ENCODE peak calls at places on chromosomes 11 and 22, in ten cellular contexts. One of them, this sample, is unnamed.

GRCh38 chr11:30245621-30246020 is 14.8 kb downstream of the FSHB start:
- DNase-seq in aorta: no peak
- DNase-seq in brain microvascular endothelial cell: peak; percentile 59
- DNase-seq in kidney epithelial cell: no peak
- DNase-seq in colonic mucosa: no peak
- DNase-seq in ovary: no peak
- DNase-seq in dorsolateral prefrontal cortex: no peak
- DNase-seq in heart right ventricle: no peak
- DNase-seq in MG63: no peak
- DNase-seq in Peyer's patch: no peak
- DNase-seq in this sample: no peak

GRCh38 chr11:62324738-62325556 is 12.3 kb upstream of the ASRGL1 start:
- DNase-seq in aorta: no peak
- DNase-seq in brain microvascular endothelial cell: peak; percentile 27
- DNase-seq in kidney epithelial cell: no peak
- DNase-seq in colonic mucosa: peak; percentile 40
- DNase-seq in ovary: no peak
- DNase-seq in dorsolateral prefrontal cortex: no peak
- DNase-seq in heart right ventricle: peak; percentile 52
- DNase-seq in MG63: peak; percentile 45
- DNase-seq in Peyer's patch: peak; percentile 23
- DNase-seq in this sample: no peak

GRCh38 chr11:20672575-20672974 is 3.2 kb downstream of the NELL1 start:
- DNase-seq in aorta: no peak
- DNase-seq in brain microvascular endothelial cell: no peak
- DNase-seq in kidney epithelial cell: no peak
- DNase-seq in colonic mucosa: no peak
- DNase-seq in ovary: no peak
- DNase-seq in dorsolateral prefrontal cortex: no peak
- DNase-seq in heart right ventricle: no peak
- DNase-seq in MG63: no peak
- DNase-seq in Peyer's patch: no peak
- DNase-seq in this sample: no peak

GRCh38 chr11:47994417-47994816 is 14.1 kb downstream of the PTPRJ start:
- DNase-seq in aorta: peak; percentile 24
- DNase-seq in brain microvascular endothelial cell: no peak
- DNase-seq in kidney epithelial cell: no peak
- DNase-seq in colonic mucosa: no peak
- DNase-seq in ovary: no peak
- DNase-seq in dorsolateral prefrontal cortex: no peak
- DNase-seq in heart right ventricle: no peak
- DNase-seq in MG63: no peak
- DNase-seq in Peyer's patch: no peak
- DNase-seq in this sample: no peak

GRCh38 chr22:37538590-37539357 is 19.6 kb upstream of the CARD10 start:
- DNase-seq in aorta: peak; percentile 98
- DNase-seq in brain microvascular endothelial cell: peak; percentile 92
- DNase-seq in kidney epithelial cell: peak; percentile 70
- DNase-seq in colonic mucosa: peak; percentile 96
- DNase-seq in ovary: peak; percentile 94
- DNase-seq in dorsolateral prefrontal cortex: peak; percentile 93
- DNase-seq in heart right ventricle: peak; percentile 96
- DNase-seq in MG63: peak; percentile 88
- DNase-seq in Peyer's patch: peak; percentile 88
- DNase-seq in this sample: peak; percentile 93

GRCh38 chr22:26580240-26580962 is 9.5 kb downstream of the TPST2 start:
- DNase-seq in aorta: no peak
- DNase-seq in brain microvascular endothelial cell: no peak
- DNase-seq in kidney epithelial cell: no peak
- DNase-seq in colonic mucosa: no peak
- DNase-seq in ovary: no peak
- DNase-seq in dorsolateral prefrontal cortex: no peak
- DNase-seq in heart right ventricle: no peak
- DNase-seq in MG63: no peak
- DNase-seq in Peyer's patch: no peak
- DNase-seq in this sample: no peak

GRCh38 chr11:9276571-9276970 is 11.4 kb upstream of the DENND5A start:
- DNase-seq in aorta: peak; percentile 54
- DNase-seq in brain microvascular endothelial cell: no peak
- DNase-seq in kidney epithelial cell: no peak
- DNase-seq in colonic mucosa: peak; percentile 7
- DNase-seq in ovary: no peak
- DNase-seq in dorsolateral prefrontal cortex: no peak
- DNase-seq in heart right ventricle: no peak
- DNase-seq in MG63: no peak
- DNase-seq in Peyer's patch: no peak
- DNase-seq in this sample: no peak

GRCh38 chr22:36768616-36769015 is 7.3 kb downstream of the IFT27 start:
- DNase-seq in aorta: no peak
- DNase-seq in brain microvascular endothelial cell: no peak
- DNase-seq in kidney epithelial cell: no peak
- DNase-seq in colonic mucosa: no peak
- DNase-seq in ovary: no peak
- DNase-seq in dorsolateral prefrontal cortex: no peak
- DNase-seq in heart right ventricle: no peak
- DNase-seq in MG63: no peak
- DNase-seq in Peyer's patch: no peak
- DNase-seq in this sample: no peak

GRCh38 chr22:48579035-48579914 is 1248.4 kb downstream of the BRD1 start:
- DNase-seq in aorta: no peak
- DNase-seq in brain microvascular endothelial cell: no peak
- DNase-seq in kidney epithelial cell: no peak
- DNase-seq in colonic mucosa: no peak
- DNase-seq in ovary: no peak
- DNase-seq in dorsolateral prefrontal cortex: no peak
- DNase-seq in heart right ventricle: no peak
- DNase-seq in MG63: peak; percentile 37
- DNase-seq in Peyer's patch: no peak
- DNase-seq in this sample: peak; percentile 74

GRCh38 chr22:27997538-27997937 is 78.5 kb upstream of the PITPNB start:
- DNase-seq in aorta: peak; percentile 63
- DNase-seq in brain microvascular endothelial cell: peak; percentile 43
- DNase-seq in kidney epithelial cell: no peak
- DNase-seq in colonic mucosa: no peak
- DNase-seq in ovary: no peak
- DNase-seq in dorsolateral prefrontal cortex: peak; percentile 6
- DNase-seq in heart right ventricle: no peak
- DNase-seq in MG63: no peak
- DNase-seq in Peyer's patch: no peak
- DNase-seq in this sample: no peak

GRCh38 chr11:67022341-67022933 is 497 bp upstream of the SYT12 start:
- DNase-seq in aorta: peak; percentile 90
- DNase-seq in brain microvascular endothelial cell: peak; percentile 40
- DNase-seq in kidney epithelial cell: peak; percentile 63
- DNase-seq in colonic mucosa: peak; percentile 55
- DNase-seq in ovary: peak; percentile 60
- DNase-seq in dorsolateral prefrontal cortex: no peak
- DNase-seq in heart right ventricle: no peak
- DNase-seq in MG63: peak; percentile 66
- DNase-seq in Peyer's patch: no peak
- DNase-seq in this sample: peak; percentile 8

GRCh38 chr11:128467610-128468041 is 119.7 kb downstream of the ETS1 start:
- DNase-seq in aorta: peak; percentile 83
- DNase-seq in brain microvascular endothelial cell: peak; percentile 100
- DNase-seq in kidney epithelial cell: peak; percentile 100
- DNase-seq in colonic mucosa: no peak
- DNase-seq in ovary: no peak
- DNase-seq in dorsolateral prefrontal cortex: no peak
- DNase-seq in heart right ventricle: peak; percentile 42
- DNase-seq in MG63: peak; percentile 74
- DNase-seq in Peyer's patch: no peak
- DNase-seq in this sample: peak; percentile 100

GRCh38 chr11:35179466-35180135 is 40.6 kb downstream of the CD44 start:
- DNase-seq in aorta: no peak
- DNase-seq in brain microvascular endothelial cell: no peak
- DNase-seq in kidney epithelial cell: no peak
- DNase-seq in colonic mucosa: no peak
- DNase-seq in ovary: no peak
- DNase-seq in dorsolateral prefrontal cortex: no peak
- DNase-seq in heart right ventricle: no peak
- DNase-seq in MG63: no peak
- DNase-seq in Peyer's patch: no peak
- DNase-seq in this sample: no peak

GRCh38 chr11:93622043-93622442 is 39.4 kb upstream of the CEP295 start:
- DNase-seq in aorta: no peak
- DNase-seq in brain microvascular endothelial cell: no peak
- DNase-seq in kidney epithelial cell: no peak
- DNase-seq in colonic mucosa: peak; percentile 26
- DNase-seq in ovary: no peak
- DNase-seq in dorsolateral prefrontal cortex: no peak
- DNase-seq in heart right ventricle: no peak
- DNase-seq in MG63: no peak
- DNase-seq in Peyer's patch: no peak
- DNase-seq in this sample: peak; percentile 3

GRCh38 chr11:134645576-134645975 is 233.5 kb upstream of the B3GAT1 start:
- DNase-seq in aorta: peak; percentile 26
- DNase-seq in brain microvascular endothelial cell: no peak
- DNase-seq in kidney epithelial cell: no peak
- DNase-seq in colonic mucosa: no peak
- DNase-seq in ovary: no peak
- DNase-seq in dorsolateral prefrontal cortex: no peak
- DNase-seq in heart right ventricle: no peak
- DNase-seq in MG63: no peak
- DNase-seq in Peyer's patch: no peak
- DNase-seq in this sample: no peak

GRCh38 chr11:134644489-134645456 is 232.7 kb upstream of the B3GAT1 start:
- DNase-seq in aorta: peak; percentile 61
- DNase-seq in brain microvascular endothelial cell: no peak
- DNase-seq in kidney epithelial cell: no peak
- DNase-seq in colonic mucosa: no peak
- DNase-seq in ovary: no peak
- DNase-seq in dorsolateral prefrontal cortex: no peak
- DNase-seq in heart right ventricle: no peak
- DNase-seq in MG63: no peak
- DNase-seq in Peyer's patch: no peak
- DNase-seq in this sample: no peak

GRCh38 chr11:134643519-134644042 is 231.5 kb upstream of the B3GAT1 start:
- DNase-seq in aorta: peak; percentile 14
- DNase-seq in brain microvascular endothelial cell: no peak
- DNase-seq in kidney epithelial cell: no peak
- DNase-seq in colonic mucosa: no peak
- DNase-seq in ovary: no peak
- DNase-seq in dorsolateral prefrontal cortex: no peak
- DNase-seq in heart right ventricle: no peak
- DNase-seq in MG63: no peak
- DNase-seq in Peyer's patch: no peak
- DNase-seq in this sample: no peak

GRCh38 chr11:134647066-134647746 is 235.2 kb upstream of the B3GAT1 start:
- DNase-seq in aorta: no peak
- DNase-seq in brain microvascular endothelial cell: no peak
- DNase-seq in kidney epithelial cell: no peak
- DNase-seq in colonic mucosa: no peak
- DNase-seq in ovary: no peak
- DNase-seq in dorsolateral prefrontal cortex: no peak
- DNase-seq in heart right ventricle: no peak
- DNase-seq in MG63: no peak
- DNase-seq in Peyer's patch: no peak
- DNase-seq in this sample: no peak

GRCh38 chr11:134646561-134646960 is 234.5 kb upstream of the B3GAT1 start:
- DNase-seq in aorta: peak; percentile 16
- DNase-seq in brain microvascular endothelial cell: no peak
- DNase-seq in kidney epithelial cell: no peak
- DNase-seq in colonic mucosa: no peak
- DNase-seq in ovary: no peak
- DNase-seq in dorsolateral prefrontal cortex: no peak
- DNase-seq in heart right ventricle: no peak
- DNase-seq in MG63: no peak
- DNase-seq in Peyer's patch: no peak
- DNase-seq in this sample: no peak
- H3K27me3 ChIP-seq in aorta: no peaks in the 10 kb centered on the region
- H3K27me3 ChIP-seq in brain microvascular endothelial cell: no peaks in the 10 kb centered on the region
- H3K27me3 ChIP-seq in kidney epithelial cell: no peaks in the 10 kb centered on the region
- H3K27me3 ChIP-seq in colonic mucosa: no peaks in the 10 kb centered on the region
- H3K27me3 ChIP-seq in ovary: no peaks in the 10 kb centered on the region
- H3K27me3 ChIP-seq in dorsolateral prefrontal cortex: no peaks in the 10 kb centered on the region
- H3K27me3 ChIP-seq in heart right ventricle: peaks cover 30% of the 10 kb centered on the region
- H3K27me3 ChIP-seq in MG63: peaks cover 17% of the 10 kb centered on the region
- H3K27me3 ChIP-seq in Peyer's patch: no peaks in the 10 kb centered on the region
- H3K27me3 ChIP-seq in this sample: no peaks in the 10 kb centered on the region

DNA sequence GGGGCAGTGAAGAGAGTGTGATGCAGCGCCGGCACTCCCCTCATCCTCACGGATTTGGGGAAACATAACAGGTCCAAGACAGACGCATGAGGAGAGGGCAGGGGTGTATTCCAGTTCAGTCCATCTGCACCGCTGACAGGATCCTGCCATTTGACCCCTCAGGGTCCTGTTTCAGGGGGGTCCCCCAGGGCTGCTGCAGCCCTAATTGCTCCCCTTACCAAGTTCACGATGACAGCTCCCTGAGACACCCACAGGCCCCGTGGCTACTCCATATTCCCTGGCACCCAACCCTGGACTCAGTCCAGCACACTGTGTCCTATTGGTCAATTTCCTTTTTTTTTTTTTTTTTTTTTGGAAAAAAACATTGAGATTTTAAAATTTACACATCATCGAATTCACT is 41.5 kb downstream of the SHANK2 start:
- DNase-seq in aorta: peak; percentile 50
- DNase-seq in brain microvascular endothelial cell: no peak
- DNase-seq in kidney epithelial cell: no peak
- DNase-seq in colonic mucosa: no peak
- DNase-seq in ovary: no peak
- DNase-seq in dorsolateral prefrontal cortex: no peak
- DNase-seq in heart right ventricle: no peak
- DNase-seq in MG63: no peak
- DNase-seq in Peyer's patch: no peak
- DNase-seq in this sample: no peak
- H3K27me3 ChIP-seq in aorta: no peaks in the 10 kb centered on the region
- H3K27me3 ChIP-seq in brain microvascular endothelial cell: no peaks in the 10 kb centered on the region
- H3K27me3 ChIP-seq in kidney epithelial cell: no peaks in the 10 kb centered on the region
- H3K27me3 ChIP-seq in colonic mucosa: no peaks in the 10 kb centered on the region
- H3K27me3 ChIP-seq in ovary: no peaks in the 10 kb centered on the region
- H3K27me3 ChIP-seq in dorsolateral prefrontal cortex: no peaks in the 10 kb centered on the region
- H3K27me3 ChIP-seq in heart right ventricle: peaks cover 23% of the 10 kb centered on the region
- H3K27me3 ChIP-seq in MG63: no peaks in the 10 kb centered on the region
- H3K27me3 ChIP-seq in Peyer's patch: no peaks in the 10 kb centered on the region
- H3K27me3 ChIP-seq in this sample: no peaks in the 10 kb centered on the region

GRCh38 chr22:22841598-22841997 is 46.0 kb upstream of the IGLL5 start:
- DNase-seq in aorta: no peak
- DNase-seq in brain microvascular endothelial cell: no peak
- DNase-seq in kidney epithelial cell: no peak
- DNase-seq in colonic mucosa: no peak
- DNase-seq in ovary: no peak
- DNase-seq in dorsolateral prefrontal cortex: no peak
- DNase-seq in heart right ventricle: no peak
- DNase-seq in MG63: no peak
- DNase-seq in Peyer's patch: no peak
- DNase-seq in this sample: no peak
- H3K27me3 ChIP-seq in aorta: peaks cover 3% of the 10 kb centered on the region
- H3K27me3 ChIP-seq in brain microvascular endothelial cell: peaks cover 23% of the 10 kb centered on the region
- H3K27me3 ChIP-seq in kidney epithelial cell: no peaks in the 10 kb centered on the region
- H3K27me3 ChIP-seq in colonic mucosa: no peaks in the 10 kb centered on the region
- H3K27me3 ChIP-seq in ovary: peaks cover 4% of the 10 kb centered on the region
- H3K27me3 ChIP-seq in dorsolateral prefrontal cortex: no peaks in the 10 kb centered on the region
- H3K27me3 ChIP-seq in heart right ventricle: peaks cover 5% of the 10 kb centered on the region
- H3K27me3 ChIP-seq in MG63: peaks cover 13% of the 10 kb centered on the region
- H3K27me3 ChIP-seq in Peyer's patch: no peaks in the 10 kb centered on the region
- H3K27me3 ChIP-seq in this sample: no peaks in the 10 kb centered on the region

GRCh38 chr11:59667812-59668187 is 1.0 kb downstream of the PATL1 start:
- DNase-seq in aorta: no peak
- DNase-seq in brain microvascular endothelial cell: no peak
- DNase-seq in kidney epithelial cell: no peak
- DNase-seq in colonic mucosa: no peak
- DNase-seq in ovary: no peak
- DNase-seq in dorsolateral prefrontal cortex: no peak
- DNase-seq in heart right ventricle: no peak
- DNase-seq in MG63: no peak
- DNase-seq in Peyer's patch: no peak
- DNase-seq in this sample: no peak
- H3K27me3 ChIP-seq in aorta: no peaks in the 10 kb centered on the region
- H3K27me3 ChIP-seq in brain microvascular endothelial cell: no peaks in the 10 kb centered on the region
- H3K27me3 ChIP-seq in kidney epithelial cell: no peaks in the 10 kb centered on the region
- H3K27me3 ChIP-seq in colonic mucosa: no peaks in the 10 kb centered on the region
- H3K27me3 ChIP-seq in ovary: no peaks in the 10 kb centered on the region
- H3K27me3 ChIP-seq in dorsolateral prefrontal cortex: no peaks in the 10 kb centered on the region
- H3K27me3 ChIP-seq in heart right ventricle: no peaks in the 10 kb centered on the region
- H3K27me3 ChIP-seq in MG63: no peaks in the 10 kb centered on the region
- H3K27me3 ChIP-seq in Peyer's patch: no peaks in the 10 kb centered on the region
- H3K27me3 ChIP-seq in this sample: no peaks in the 10 kb centered on the region

This sample was measured in fibroblast of lung.